ENCODE peak calls at places on chromosomes 7 and 10, in six cellular contexts. Y, G, T, F, Q and S are unnamed samples.

GRCh38 chr10:123241391-123242141 is 87.4 kb downstream of the BUB3 start:
- DNase-seq in T (no peak), F (no peak), Y (peak; percentile 35), Q (peak; percentile 55), G (no peak), S (no peak)

GRCh38 chr10:7626283-7626682 is 40.5 kb downstream of the ITIH5 start:
- DNase-seq in G (peak; percentile 72), Y (no peak), Q (no peak), T (no peak), F (no peak), S (no peak)

GRCh38 chr10:70602665-70603438 is at the start of gene PRF1:
- DNase-seq in T (no peak), Y (peak; percentile 31), Q (peak; percentile 58), F (no peak), G (no peak), S (no peak)

GRCh38 chr10:72308320-72308987 is 34.7 kb downstream of the DDIT4 start:
- DNase-seq in T (no peak), Q (no peak), G (peak; percentile 38), F (peak; percentile 71), Y (no peak), S (no peak)

GRCh38 chr7:117612637-117613036 is 132.8 kb downstream of the CFTR start:
- DNase-seq in T (no peak), F (no peak), Q (no peak), G (peak; percentile 84), Y (no peak), S (no peak)

GRCh38 chr10:100759331-100759730 is 13.9 kb downstream of the PAX2 start:
- DNase-seq in G (no peak), F (no peak), T (no peak), Q (no peak), Y (no peak), S (no peak)

GRCh38 chr10:129433266-129433665 is 33.8 kb upstream of the MGMT start:
- DNase-seq in Y (no peak), F (no peak), Q (no peak), T (no peak), G (no peak), S (no peak)

GRCh38 chr7:142188846-142189245 is 69.0 kb downstream of the PRSS58 start:
- DNase-seq in Q (no peak), Y (no peak), G (peak; percentile 47), T (no peak), F (no peak), S (no peak)

GRCh38 chr7:2404714-2405119 is 1.3 kb downstream of the CHST12 start:
- DNase-seq in G (no peak), Y (no peak), Q (no peak), T (no peak), F (no peak), S (peak; percentile 39)

GRCh38 chr7:128168667-128169210 is 72.3 kb upstream of the LEP start:
- DNase-seq in Q (no peak), T (no peak), G (peak; percentile 47), Y (no peak), F (peak; percentile 7), S (no peak)

GRCh38 chr10:644076-644942 is 45.2 kb downstream of the DIP2C start:
- DNase-seq in Y (no peak), F (no peak), G (no peak), T (no peak), Q (no peak), S (peak; percentile 63)

GRCh38 chr7:23530355-23530754 is 1.4 kb downstream of the TRA2A start:
- DNase-seq in Q (peak; percentile 29), Y (no peak), G (peak; percentile 46), T (no peak), F (peak; percentile 36), S (no peak)

GRCh38 chr10:102322914-102323313 is 72.6 kb upstream of the NFKB2 start:
- DNase-seq in F (peak; percentile 48), T (no peak), G (no peak), Y (peak; percentile 16), Q (peak; percentile 4), S (no peak)

GRCh38 chr10:91974960-91975359 is 51.4 kb downstream of the BTAF1 start:
- DNase-seq in Q (no peak), T (no peak), G (peak; percentile 46), Y (no peak), F (peak; percentile 59), S (no peak)

GRCh38 chr7:135801877-135802276 is 53.3 kb upstream of the FAM180A start:
- DNase-seq in T (no peak), G (no peak), F (no peak), Y (no peak), Q (no peak), S (no peak)

GRCh38 chr10:103797857-103798256 is 57.5 kb downstream of the SH3PXD2A start:
- DNase-seq in Y (no peak), F (no peak), T (no peak), Q (no peak), G (no peak), S (no peak)

GRCh38 chr10:79939969-79940368 is 8.9 kb downstream of the SFTPD start:
- DNase-seq in Q (no peak), T (no peak), F (no peak), Y (no peak), G (no peak), S (no peak)

GRCh38 chr7:131057015-131057518 is 270.6 kb upstream of the MKLN1 start:
- DNase-seq in Y (no peak), Q (no peak), G (no peak), T (no peak), F (peak; percentile 86), S (no peak)

GRCh38 chr7:155589001-155589980 is 42.9 kb upstream of the CNPY1 start:
- DNase-seq in Y (no peak), Q (no peak), F (no peak), T (peak; percentile 91), G (no peak), S (no peak)

GRCh38 chr7:129213828-129214227 is 11.0 kb upstream of the AHCYL2 start:
- DNase-seq in Y (no peak), G (peak; percentile 81), T (no peak), F (no peak), Q (no peak), S (no peak)